ENCODE peak calls at places on chromosomes 5 and 9, in eight cellular contexts. T, R, Q, Y, S, H, L and U are unnamed samples.

GRCh38 chr5:103424008-103424407 is 138.6 kb downstream of the NUDT12 start:
- DNase-seq in S (no peak), Q (no peak), H (no peak), R (no peak), Y (peak; percentile 78), L (peak; percentile 58), T (peak; percentile 46), U (no peak)

GRCh38 chr5:157740211-157740610 is 3.3 kb upstream of the LSM11 start:
- DNase-seq in Y (peak; percentile 36), Q (peak; percentile 73), H (no peak), T (no peak), S (no peak), L (no peak), R (peak; percentile 16), U (no peak)

GRCh38 chr5:134524219-134524825 is 1.1 kb upstream of the JADE2 start:
- DNase-seq in L (peak; percentile 55), R (peak; percentile 77), T (peak; percentile 63), H (peak; percentile 90), S (peak; percentile 52), Y (peak; percentile 90), Q (peak; percentile 95), U (peak; percentile 96)

GRCh38 chr9:137000177-137000930 is 4.0 kb upstream of the CLIC3 start:
- DNase-seq in L (peak; percentile 55), S (no peak), H (no peak), Y (peak; percentile 59), R (peak; percentile 79), Q (no peak), T (peak; percentile 79), U (no peak)

GRCh38 chr5:154342211-154342610 is 103.6 kb upstream of the SAP30L start:
- DNase-seq in Q (no peak), H (no peak), S (no peak), T (no peak), Y (no peak), R (no peak), L (no peak), U (no peak)

GRCh38 chr9:2053883-2054845 is 39.0 kb downstream of the SMARCA2 start:
- DNase-seq in H (peak; percentile 23), S (peak; percentile 37), T (peak; percentile 47), L (peak; percentile 91), Q (no peak), Y (peak; percentile 91), R (peak; percentile 22), U (no peak)

GRCh38 chr5:137498736-137499505 is at the start of gene SPOCK1:
- DNase-seq in T (peak; percentile 63), Y (peak; percentile 95), R (peak; percentile 59), Q (peak; percentile 91), H (peak; percentile 50), S (peak; percentile 81), L (peak; percentile 39), U (peak; percentile 88)

GRCh38 chr9:123637940-123638634 is 282.1 kb downstream of the CRB2 start:
- DNase-seq in Y (no peak), L (peak; percentile 8), Q (no peak), S (peak; percentile 27), R (peak; percentile 30), T (peak; percentile 3), H (no peak), U (no peak)

GRCh38 chr5:139132515-139132914 is 65.7 kb downstream of the SIL1 start:
- DNase-seq in T (no peak), R (no peak), Y (no peak), Q (no peak), L (no peak), H (no peak), S (no peak), U (no peak)

GRCh38 chr5:139137703-139138102 is 60.5 kb downstream of the SIL1 start:
- DNase-seq in R (peak; percentile 35), L (peak; percentile 37), Y (peak; percentile 30), S (peak; percentile 51), Q (peak; percentile 58), H (no peak), T (peak; percentile 26), U (no peak)

GRCh38 chr5:139131881-139132480 is 66.2 kb downstream of the SIL1 start:
- DNase-seq in H (no peak), L (no peak), Q (no peak), S (no peak), Y (no peak), T (peak; percentile 16), R (peak; percentile 25), U (no peak)

GRCh38 chr5:139133237-139133636 is 64.9 kb downstream of the SIL1 start:
- DNase-seq in H (no peak), T (no peak), Q (no peak), L (no peak), S (peak; percentile 39), R (no peak), Y (no peak), U (no peak)

DNA sequence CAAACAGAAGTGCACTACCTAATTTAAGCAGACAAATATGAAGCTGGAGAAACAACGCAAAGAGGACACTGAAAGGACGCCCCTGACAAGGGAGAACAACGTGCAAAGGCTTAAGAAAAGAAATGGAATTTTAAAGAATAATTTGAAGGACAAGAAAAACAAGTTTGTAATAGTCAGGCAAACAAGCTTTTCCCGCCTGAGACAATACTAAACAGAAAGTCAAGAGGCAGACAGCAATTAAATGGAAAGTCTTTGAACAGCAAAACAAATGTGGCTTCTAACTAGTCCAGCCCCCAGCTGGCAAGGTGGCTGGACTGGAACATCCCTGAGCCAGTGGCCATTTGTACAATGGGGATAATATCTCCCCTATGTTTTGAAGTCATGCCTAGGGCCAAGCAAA is 63.3 kb downstream of the SIL1 start:
- DNase-seq in Q (no peak), H (no peak), L (no peak), T (no peak), Y (no peak), S (no peak), R (no peak), U (no peak)
- H3K27ac ChIP-seq in Q (no peak overlapping the region), H (no peak overlapping the region), L (no peak overlapping the region), T (no peak overlapping the region), Y (no peak overlapping the region), S (no peak overlapping the region), R (no peak overlapping the region), U (no peak overlapping the region)

GRCh38 chr5:160357861-160358411 is 12.5 kb downstream of the C1QTNF2 start:
- DNase-seq in R (no peak), H (no peak), L (no peak), T (no peak), S (no peak), Y (peak; percentile 6), Q (no peak), U (no peak)
- H3K4me3 ChIP-seq in R (peak overlapping the region; percentile 3), H (no peak overlapping the region), L (no peak overlapping the region), T (no peak overlapping the region), S (no peak overlapping the region), Y (no peak overlapping the region), Q (no peak overlapping the region), U (no peak overlapping the region)

DNA sequence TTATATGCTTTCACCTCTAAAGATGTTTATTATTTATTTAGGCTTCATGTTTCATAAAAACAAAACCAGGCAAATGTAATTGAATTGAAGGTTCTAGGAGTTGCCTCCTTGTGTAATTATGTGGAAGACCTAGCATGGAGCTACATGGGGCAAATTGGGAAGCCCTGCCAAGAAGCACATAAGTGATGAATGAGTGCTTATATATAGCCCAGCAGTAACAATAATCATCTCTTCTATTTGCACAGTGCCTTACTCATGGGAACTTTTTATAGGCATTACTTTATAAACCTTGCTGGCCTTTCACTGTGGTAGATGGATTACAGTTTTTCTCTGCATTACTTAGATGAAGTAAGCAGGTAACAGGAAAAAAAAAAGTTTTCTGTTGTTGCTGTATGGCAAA is 40.0 kb upstream of the GRAMD2B start:
- DNase-seq in Y (peak; percentile 55), H (peak; percentile 49), T (peak; percentile 76), Q (no peak), R (no peak), L (peak; percentile 80), S (no peak), U (no peak)
- H3K9ac ChIP-seq in Y (no peak overlapping the region), H (no peak overlapping the region), T (no peak overlapping the region), Q (no peak overlapping the region), R (no peak overlapping the region), L (no peak overlapping the region), S (no peak overlapping the region), U (no peak overlapping the region)

GRCh38 chr9:125633116-125633743 is 73.8 kb downstream of the MAPKAP1 start:
- DNase-seq in T (no peak), S (no peak), H (no peak), Q (no peak), R (no peak), Y (peak; percentile 71), L (no peak), U (no peak)
- H3K27ac ChIP-seq in T (no peak overlapping the region), S (no peak overlapping the region), H (peak overlapping the region; percentile 17), Q (no peak overlapping the region), R (no peak overlapping the region), Y (peak overlapping the region; percentile 13), L (peak overlapping the region; percentile 33), U (no peak overlapping the region)

GRCh38 chr5:140827704-140828401 is at the start of gene PCDHA6:
- DNase-seq in L (no peak), S (peak; percentile 4), Y (peak; percentile 2), H (no peak), R (peak; percentile 62), T (no peak), Q (no peak), U (no peak)
- H3K4me3 ChIP-seq in L (no peak within 1 kb of the TSS), S (no peak within 1 kb of the TSS), Y (no peak within 1 kb of the TSS), H (no peak within 1 kb of the TSS), R (peak within 1 kb of the TSS; percentile 47), T (no peak within 1 kb of the TSS), Q (no peak within 1 kb of the TSS), U (peak within 1 kb of the TSS; percentile 7)

GRCh38 chr5:150782850-150783249 is 4.3 kb downstream of the SMIM3 start:
- DNase-seq in Q (no peak), Y (no peak), R (no peak), T (no peak), H (no peak), L (no peak), S (peak; percentile 10), U (no peak)
- H3K9ac ChIP-seq in Q (no peak overlapping the region), Y (peak overlapping the region; percentile 72), R (peak overlapping the region; percentile 96), T (peak overlapping the region; percentile 63), H (peak overlapping the region; percentile 52), L (peak overlapping the region; percentile 51), S (no peak overlapping the region), U (peak overlapping the region; percentile 10)

GRCh38 chr9:116193636-116194035 is 40.0 kb downstream of the PAPPA start:
- DNase-seq in S (peak; percentile 26), H (no peak), L (peak; percentile 81), Q (no peak), T (peak; percentile 89), R (peak; percentile 91), Y (peak; percentile 92), U (no peak)
- H3K27ac ChIP-seq in S (no peak overlapping the region), H (no peak overlapping the region), L (peak overlapping the region; percentile 30), Q (no peak overlapping the region), T (no peak overlapping the region), R (peak overlapping the region; percentile 12), Y (peak overlapping the region; percentile 67), U (no peak overlapping the region)